ENCODE peak calls at places on chromosome 19, in four cellular contexts. One of them, this sample, is unnamed.

GRCh38 chr19:19719798-19720197 is 13.1 kb downstream of the ZNF14 start:
- DNase-seq in neural progenitor cell: no peak
- DNase-seq in pancreas: no peak
- DNase-seq in H1: no peak
- DNase-seq in this sample: no peak

GRCh38 chr19:49588370-49589122 is 2.4 kb upstream of the PRR12 start:
- DNase-seq in neural progenitor cell: no peak
- DNase-seq in pancreas: no peak
- DNase-seq in H1: no peak
- DNase-seq in this sample: no peak

GRCh38 chr19:6677924-6678689 is 8.1 kb upstream of the TNFSF14 start:
- DNase-seq in neural progenitor cell: peak; percentile 67
- DNase-seq in pancreas: no peak
- DNase-seq in H1: peak; percentile 89
- DNase-seq in this sample: peak; percentile 20

GRCh38 chr19:40585241-40585640 is 8.6 kb downstream of the SHKBP1 start:
- DNase-seq in neural progenitor cell: no peak
- DNase-seq in pancreas: no peak
- DNase-seq in H1: no peak
- DNase-seq in this sample: no peak

GRCh38 chr19:12657966-12658365 is 8.6 kb downstream of the MAN2B1 start:
- DNase-seq in neural progenitor cell: no peak
- DNase-seq in pancreas: no peak
- DNase-seq in H1: no peak
- DNase-seq in this sample: no peak

GRCh38 chr19:58154287-58154678 is 3.7 kb upstream of the ZNF329 start:
- DNase-seq in neural progenitor cell: peak; percentile 62
- DNase-seq in pancreas: peak; percentile 60
- DNase-seq in H1: no peak
- DNase-seq in this sample: peak; percentile 75

GRCh38 chr19:2523630-2524311 is 47.8 kb downstream of the GADD45B start:
- DNase-seq in neural progenitor cell: peak; percentile 54
- DNase-seq in pancreas: no peak
- DNase-seq in H1: no peak
- DNase-seq in this sample: peak; percentile 92

GRCh38 chr19:41626877-41627276 is at the start of gene CEACAM4:
- DNase-seq in neural progenitor cell: no peak
- DNase-seq in pancreas: no peak
- DNase-seq in H1: no peak
- DNase-seq in this sample: no peak

GRCh38 chr19:40578442-40578908 is 1.8 kb downstream of the SHKBP1 start:
- DNase-seq in neural progenitor cell: peak; percentile 72
- DNase-seq in pancreas: no peak
- DNase-seq in H1: peak; percentile 75
- DNase-seq in this sample: peak; percentile 28

GRCh38 chr19:50531171-50531612 is 17.5 kb upstream of the ASPDH start:
- DNase-seq in neural progenitor cell: no peak
- DNase-seq in pancreas: no peak
- DNase-seq in H1: no peak
- DNase-seq in this sample: no peak

GRCh38 chr19:28284389-28284788 is 928.6 kb downstream of the UQCRFS1 start:
- DNase-seq in neural progenitor cell: no peak
- DNase-seq in pancreas: no peak
- DNase-seq in H1: no peak
- DNase-seq in this sample: no peak

GRCh38 chr19:51572908-51573307 is 1.8 kb downstream of the ZNF175 start:
- DNase-seq in neural progenitor cell: no peak
- DNase-seq in pancreas: no peak
- DNase-seq in H1: no peak
- DNase-seq in this sample: peak; percentile 91

GRCh38 chr19:33225458-33225925 is at the start of gene SLC7A10:
- DNase-seq in neural progenitor cell: peak; percentile 71
- DNase-seq in pancreas: no peak
- DNase-seq in H1: no peak
- DNase-seq in this sample: peak; percentile 25

GRCh38 chr19:6064016-6064702 is 46.1 kb downstream of the RFX2 start:
- DNase-seq in neural progenitor cell: no peak
- DNase-seq in pancreas: no peak
- DNase-seq in H1: no peak
- DNase-seq in this sample: no peak

GRCh38 chr19:1495799-1496713 is 5.1 kb downstream of the REEP6 start:
- DNase-seq in neural progenitor cell: no peak
- DNase-seq in pancreas: no peak
- DNase-seq in H1: no peak
- DNase-seq in this sample: no peak

GRCh38 chr19:1497578-1498235 is 6.7 kb downstream of the REEP6 start:
- DNase-seq in neural progenitor cell: no peak
- DNase-seq in pancreas: no peak
- DNase-seq in H1: no peak
- DNase-seq in this sample: no peak

GRCh38 chr19:1494115-1494815 is 3.3 kb downstream of the REEP6 start:
- DNase-seq in neural progenitor cell: no peak
- DNase-seq in pancreas: no peak
- DNase-seq in H1: no peak
- DNase-seq in this sample: no peak

GRCh38 chr19:1496714-1497577 is 6.0 kb downstream of the REEP6 start:
- DNase-seq in neural progenitor cell: no peak
- DNase-seq in pancreas: no peak
- DNase-seq in H1: no peak
- DNase-seq in this sample: no peak

GRCh38 chr19:1495051-1495798 is 4.2 kb downstream of the REEP6 start:
- DNase-seq in neural progenitor cell: no peak
- DNase-seq in pancreas: no peak
- DNase-seq in H1: no peak
- DNase-seq in this sample: no peak
- H3K4me1 ChIP-seq in neural progenitor cell: peaks cover 8% of the 10 kb centered on the region
- H3K4me1 ChIP-seq in pancreas: peaks cover 7% of the 10 kb centered on the region
- H3K4me1 ChIP-seq in H1: no peaks in the 10 kb centered on the region
- H3K4me1 ChIP-seq in this sample: no peaks in the 10 kb centered on the region

GRCh38 chr19:7978196-7978825 is 27.1 kb downstream of the ELAVL1 start:
- DNase-seq in neural progenitor cell: peak; percentile 6
- DNase-seq in pancreas: peak; percentile 22
- DNase-seq in H1: no peak
- DNase-seq in this sample: peak; percentile 20

GRCh38 chr19:7979011-7979410 is 26.4 kb downstream of the ELAVL1 start:
- DNase-seq in neural progenitor cell: no peak
- DNase-seq in pancreas: peak; percentile 52
- DNase-seq in H1: no peak
- DNase-seq in this sample: no peak

GRCh38 chr19:7980168-7980567 is 25.3 kb downstream of the ELAVL1 start:
- DNase-seq in neural progenitor cell: no peak
- DNase-seq in pancreas: peak; percentile 30
- DNase-seq in H1: no peak
- DNase-seq in this sample: no peak

GRCh38 chr19:7980635-7981121 is 24.8 kb downstream of the ELAVL1 start:
- DNase-seq in neural progenitor cell: no peak
- DNase-seq in pancreas: no peak
- DNase-seq in H1: no peak
- DNase-seq in this sample: no peak

DNA sequence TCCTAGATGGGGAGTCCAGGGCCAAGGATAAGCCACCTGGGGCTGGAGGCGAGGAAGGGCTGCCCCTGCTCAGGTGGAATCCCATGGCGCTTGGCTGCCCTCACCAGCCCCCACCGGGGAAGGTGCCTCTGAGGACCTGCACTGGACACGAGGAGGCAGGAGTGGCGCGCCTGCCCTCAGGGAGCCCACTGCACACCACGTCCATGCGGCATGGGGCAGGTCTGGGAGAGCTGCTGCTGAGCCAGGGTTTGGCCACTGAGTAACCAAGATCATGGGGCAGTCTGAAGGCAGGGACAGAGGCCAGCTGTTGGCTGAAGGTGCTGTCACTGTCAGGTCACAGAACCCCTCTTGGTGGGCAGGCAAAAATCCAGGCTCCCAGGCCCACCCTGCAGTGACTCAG is 25.9 kb downstream of the ELAVL1 start:
- DNase-seq in neural progenitor cell: no peak
- DNase-seq in pancreas: no peak
- DNase-seq in H1: no peak
- DNase-seq in this sample: no peak
- H3K4me1 ChIP-seq in neural progenitor cell: no peaks in the 10 kb centered on the region
- H3K4me1 ChIP-seq in pancreas: no peaks in the 10 kb centered on the region
- H3K4me1 ChIP-seq in H1: no peaks in the 10 kb centered on the region
- H3K4me1 ChIP-seq in this sample: no peaks in the 10 kb centered on the region

GRCh38 chr19:55385749-55386514 is at the start of gene RPL28:
- DNase-seq in neural progenitor cell: peak; percentile 99
- DNase-seq in pancreas: peak; percentile 95
- DNase-seq in H1: peak; percentile 99
- DNase-seq in this sample: peak; percentile 99
- H3K4me1 ChIP-seq in neural progenitor cell: peaks cover 35% of the 10 kb centered on the region
- H3K4me1 ChIP-seq in pancreas: peaks cover 17% of the 10 kb centered on the region
- H3K4me1 ChIP-seq in H1: peaks cover 32% of the 10 kb centered on the region
- H3K4me1 ChIP-seq in this sample: peaks cover 33% of the 10 kb centered on the region

GRCh38 chr19:38690832-38691231 is 43.4 kb downstream of the ACTN4 start:
- DNase-seq in neural progenitor cell: no peak
- DNase-seq in pancreas: no peak
- DNase-seq in H1: no peak
- DNase-seq in this sample: no peak

GRCh38 chr19:38691938-38692457 is 44.5 kb downstream of the ACTN4 start:
- DNase-seq in neural progenitor cell: no peak
- DNase-seq in pancreas: peak; percentile 52
- DNase-seq in H1: no peak
- DNase-seq in this sample: peak; percentile 97

GRCh38 chr19:38687837-38688378 is 40.5 kb downstream of the ACTN4 start:
- DNase-seq in neural progenitor cell: no peak
- DNase-seq in pancreas: no peak
- DNase-seq in H1: no peak
- DNase-seq in this sample: no peak

GRCh38 chr19:38692458-38693379 is 45.3 kb downstream of the ACTN4 start:
- DNase-seq in neural progenitor cell: peak; percentile 22
- DNase-seq in pancreas: peak; percentile 50
- DNase-seq in H1: no peak
- DNase-seq in this sample: peak; percentile 35

GRCh38 chr19:38690146-38690545 is 42.7 kb downstream of the ACTN4 start:
- DNase-seq in neural progenitor cell: no peak
- DNase-seq in pancreas: no peak
- DNase-seq in H1: no peak
- DNase-seq in this sample: no peak
- H3K4me1 ChIP-seq in neural progenitor cell: peaks cover 45% of the 10 kb centered on the region
- H3K4me1 ChIP-seq in pancreas: peaks cover 14% of the 10 kb centered on the region
- H3K4me1 ChIP-seq in H1: peaks cover 18% of the 10 kb centered on the region
- H3K4me1 ChIP-seq in this sample: peaks cover 78% of the 10 kb centered on the region

This sample was measured in GM23248.